ENCODE peak calls at places on chromosomes 3 and 15, in seven cellular contexts. A is IMR-90, T is ovary, D is epithelial cell of esophagus, P is SK-N-MC, E is fibroblast of mammary gland, L is NB4. F is an unnamed sample.
A peak's percentile ranks its signal among the peaks of the same experiment; 100 is the strongest.

GRCh38 chr15:79858469-79858868 is 38.3 kb downstream of the MTHFS start:
- DNase-seq in A (no peak), T (no peak), D (no peak), P (no peak), E (peak; percentile 21), L (peak; percentile 20), F (no peak)

GRCh38 chr3:53274938-53275666 is 19.3 kb upstream of the TKT start:
- DNase-seq in A (no peak), T (no peak), D (no peak), P (no peak), E (no peak), L (no peak), F (no peak)

GRCh38 chr3:141303481-141304223 is 64.7 kb upstream of the ZBTB38 start:
- DNase-seq in A (peak; percentile 86), T (peak; percentile 63), D (peak; percentile 83), P (peak; percentile 94), E (peak; percentile 83), L (peak; percentile 81), F (peak; percentile 65)

GRCh38 chr15:42727740-42728355 is 9.1 kb downstream of the CDAN1 start:
- DNase-seq in A (no peak), T (no peak), D (peak; percentile 37), P (no peak), E (no peak), L (no peak), F (no peak)

GRCh38 chr15:71151061-71151460 is 35.8 kb downstream of the THSD4 start:
- DNase-seq in A (peak; percentile 51), T (no peak), D (peak; percentile 61), P (no peak), E (peak; percentile 53), L (no peak), F (no peak)

GRCh38 chr3:127790009-127790533 is 32.2 kb downstream of the MGLL start:
- DNase-seq in A (no peak), T (no peak), D (peak; percentile 25), P (no peak), E (no peak), L (no peak), F (no peak)

GRCh38 chr3:187450791-187451190 is 82.6 kb downstream of the RTP4 start:
- DNase-seq in A (no peak), T (no peak), D (no peak), P (no peak), E (no peak), L (no peak), F (no peak)

GRCh38 chr3:129123314-129124060 is 1.9 kb upstream of the RAB43 start:
- DNase-seq in A (peak; percentile 50), T (no peak), D (peak; percentile 24), P (peak; percentile 86), E (peak; percentile 21), L (peak; percentile 83), F (peak; percentile 59)

GRCh38 chr15:98294126-98294525 is 333.6 kb downstream of the ARRDC4 start:
- DNase-seq in A (no peak), T (no peak), D (no peak), P (no peak), E (no peak), L (no peak), F (no peak)

GRCh38 chr3:138591392-138591791 is 2.7 kb downstream of the CEP70 start:
- DNase-seq in A (no peak), T (no peak), D (no peak), P (no peak), E (no peak), L (no peak), F (no peak)
- H3K4me3 ChIP-seq in A (no peak overlapping the region), T (no peak overlapping the region), D (no peak overlapping the region), P (no peak overlapping the region), E (no peak overlapping the region), L (no peak overlapping the region), F (no peak overlapping the region)

GRCh38 chr3:105365536-105366301 is 990 bp upstream of the ALCAM start:
- DNase-seq in A (peak; percentile 67), T (peak; percentile 23), D (peak; percentile 76), P (no peak), E (peak; percentile 77), L (peak; percentile 2), F (peak; percentile 55)

GRCh38 chr3:105366302-105367062 is at the start of gene ALCAM:
- DNase-seq in A (peak; percentile 99), T (peak; percentile 93), D (peak; percentile 100), P (no peak), E (peak; percentile 98), L (peak; percentile 96), F (peak; percentile 100)

GRCh38 chr3:105367406-105368213 is 901 bp downstream of the ALCAM start:
- DNase-seq in A (peak; percentile 70), T (peak; percentile 61), D (peak; percentile 81), P (no peak), E (peak; percentile 65), L (peak; percentile 97), F (peak; percentile 62)

GRCh38 chr3:105368575-105369500 is 2.1 kb downstream of the ALCAM start:
- DNase-seq in A (peak; percentile 59), T (peak; percentile 32), D (peak; percentile 97), P (no peak), E (peak; percentile 73), L (peak; percentile 89), F (peak; percentile 42)

DNA sequence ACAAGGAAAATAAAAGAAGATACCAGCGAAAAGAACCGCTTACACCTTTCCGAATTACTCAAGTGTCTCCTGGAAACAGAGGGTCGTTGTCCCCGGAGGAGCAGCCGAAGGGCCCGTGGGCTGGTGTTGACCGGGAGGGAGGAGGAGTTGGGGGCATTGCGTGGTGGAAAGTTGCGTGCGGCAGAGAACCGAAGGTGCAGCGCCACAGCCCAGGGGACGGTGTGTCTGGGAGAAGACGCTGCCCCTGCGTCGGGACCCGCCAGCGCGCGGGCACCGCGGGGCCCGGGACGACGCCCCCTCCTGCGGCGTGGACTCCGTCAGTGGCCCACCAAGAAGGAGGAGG is 325 bp downstream of the ALCAM start:
- DNase-seq in A (no peak), T (peak; percentile 37), D (peak; percentile 42), P (no peak), E (no peak), L (peak; percentile 44), F (peak; percentile 46)
- H3K4me3 ChIP-seq in A (peak overlapping the region; percentile 78), T (peak overlapping the region; percentile 67), D (peak overlapping the region; percentile 97), P (peak overlapping the region; percentile 95), E (peak overlapping the region; percentile 89), L (peak overlapping the region; percentile 70), F (peak overlapping the region; percentile 77)

GRCh38 chr3:159763466-159764210 is 225.0 kb upstream of the IL12A start:
- DNase-seq in A (peak; percentile 84), T (peak; percentile 58), D (peak; percentile 86), P (no peak), E (peak; percentile 82), L (no peak), F (peak; percentile 93)

GRCh38 chr3:159765860-159766294 is 222.8 kb upstream of the IL12A start:
- DNase-seq in A (no peak), T (no peak), D (peak; percentile 91), P (no peak), E (no peak), L (no peak), F (no peak)

GRCh38 chr3:159765025-159765859 is 223.4 kb upstream of the IL12A start:
- DNase-seq in A (peak; percentile 98), T (peak; percentile 70), D (peak; percentile 98), P (no peak), E (peak; percentile 98), L (no peak), F (peak; percentile 99)

GRCh38 chr3:159762981-159763465 is 225.6 kb upstream of the IL12A start:
- DNase-seq in A (peak; percentile 94), T (peak; percentile 56), D (peak; percentile 89), P (no peak), E (peak; percentile 85), L (no peak), F (peak; percentile 86)

GRCh38 chr3:159764211-159765024 is 224.2 kb upstream of the IL12A start:
- DNase-seq in A (peak; percentile 76), T (peak; percentile 32), D (peak; percentile 75), P (no peak), E (peak; percentile 79), L (no peak), F (peak; percentile 82)
- H3K4me3 ChIP-seq in A (peak overlapping the region; percentile 60), T (peak overlapping the region; percentile 83), D (peak overlapping the region; percentile 61), P (peak overlapping the region; percentile 85), E (peak overlapping the region; percentile 70), L (no peak overlapping the region), F (peak overlapping the region; percentile 55)

DNA sequence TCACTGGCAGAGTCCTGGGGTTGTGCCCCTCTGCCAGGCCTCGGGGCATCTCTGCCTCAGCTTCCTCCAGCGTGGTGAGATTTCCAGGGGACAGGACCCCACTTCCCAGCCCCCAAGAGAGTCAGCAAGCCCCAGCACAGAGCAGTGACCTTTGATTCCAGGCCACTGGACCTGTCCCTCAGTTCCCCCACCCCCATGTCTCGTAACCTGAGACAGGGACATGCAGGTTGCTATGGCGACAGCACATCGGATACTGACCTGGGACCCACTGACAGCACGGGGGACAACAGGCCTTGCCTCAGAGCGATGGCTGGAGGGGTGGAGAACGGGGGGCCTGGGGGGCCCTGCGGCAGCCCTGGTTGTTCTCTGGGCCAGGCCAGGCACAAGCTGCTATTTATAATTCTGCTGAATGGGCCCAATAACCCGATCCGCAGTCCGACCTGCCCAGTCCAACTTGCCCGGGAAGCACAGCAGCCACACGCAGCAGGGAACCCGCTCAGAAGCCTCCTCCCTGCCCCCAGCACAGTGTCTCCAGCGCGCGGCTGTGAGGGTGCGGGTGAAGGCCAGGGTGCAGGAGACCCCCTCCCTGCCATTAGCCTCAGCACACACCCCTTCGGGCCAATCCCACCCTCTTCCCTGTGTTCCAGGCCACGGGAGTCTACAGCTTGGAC is 34.6 kb downstream of the ATP2B2 start:
- DNase-seq in A (no peak), T (no peak), D (no peak), P (no peak), E (no peak), L (no peak), F (no peak)
- H3K4me3 ChIP-seq in A (no peak overlapping the region), T (no peak overlapping the region), D (no peak overlapping the region), P (no peak overlapping the region), E (no peak overlapping the region), L (no peak overlapping the region), F (no peak overlapping the region)

DNA sequence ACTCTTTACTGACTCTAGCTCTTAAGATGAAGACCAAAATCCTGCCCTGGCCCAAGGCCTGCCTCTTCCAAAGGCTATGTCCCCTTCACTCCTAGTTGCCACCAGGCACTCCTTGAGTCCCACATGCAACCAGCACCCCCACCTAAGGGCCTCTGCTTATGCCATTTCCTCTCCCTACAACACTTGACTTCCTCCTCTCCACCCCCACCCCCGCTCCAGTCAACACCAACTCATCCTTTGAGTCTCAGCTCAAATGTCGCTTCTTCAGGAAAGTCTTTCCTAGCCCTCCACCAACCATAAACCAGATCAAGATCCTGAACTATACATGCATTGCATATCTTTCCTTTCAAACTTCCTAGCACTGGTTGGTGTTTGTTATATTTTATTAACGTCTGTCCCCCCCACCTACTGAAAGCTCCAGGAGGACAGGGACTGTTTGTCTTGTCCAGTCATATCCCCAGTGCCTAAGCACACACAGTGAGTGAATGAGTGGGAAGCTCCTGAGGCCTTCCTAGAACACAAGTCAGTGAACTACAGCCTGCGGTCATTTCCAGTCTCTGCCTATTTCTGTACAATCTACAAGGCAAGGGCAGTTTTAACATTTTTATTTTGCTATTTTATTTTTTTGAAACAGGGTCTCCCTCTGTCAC is 7.3 kb downstream of the TBC1D2B start:
- DNase-seq in A (no peak), T (no peak), D (peak; percentile 23), P (no peak), E (peak; percentile 46), L (peak; percentile 90), F (no peak)
- H3K4me3 ChIP-seq in A (no peak overlapping the region), T (no peak overlapping the region), D (no peak overlapping the region), P (peak overlapping the region; percentile 66), E (no peak overlapping the region), L (peak overlapping the region; percentile 42), F (no peak overlapping the region)

GRCh38 chr15:74174216-74174965 is 881 bp downstream of the ISLR start:
- DNase-seq in A (no peak), T (peak; percentile 66), D (no peak), P (no peak), E (no peak), L (no peak), F (no peak)
- H3K4me3 ChIP-seq in A (no peak overlapping the region), T (peak overlapping the region; percentile 46), D (no peak overlapping the region), P (no peak overlapping the region), E (no peak overlapping the region), L (no peak overlapping the region), F (peak overlapping the region; percentile 18)